ENCODE peak calls at places on chromosomes 13 and 19, in four cellular contexts. D, L, Q and E are unnamed samples.

GRCh38 chr13:94620286-94620896 is 18.7 kb downstream of the GPR180 start:
- DNase-seq in D (peak), L (peak), Q (no peak), E (no peak)

GRCh38 chr13:113770441-113770840 is 11.4 kb downstream of the TMEM255B start:
- DNase-seq in Q (no peak), D (no peak), L (no peak), E (no peak)

GRCh38 chr19:49441210-49441959 is at the start of gene SLC17A7:
- DNase-seq in D (no peak), L (peak), Q (no peak), E (peak)

GRCh38 chr13:73411067-73411809 is 352.4 kb downstream of the KLF5 start:
- DNase-seq in Q (no peak), D (peak), L (no peak), E (no peak)

GRCh38 chr19:58033741-58034475 is at the start of gene ZSCAN1:
- DNase-seq in D (peak), Q (peak), L (peak), E (peak)

GRCh38 chr13:94778986-94779385 is 66.6 kb upstream of the SOX21 start:
- DNase-seq in Q (no peak), D (no peak), L (no peak), E (no peak)

GRCh38 chr19:55149078-55150003 is at the start of gene TNNT1:
- DNase-seq in L (peak), Q (no peak), D (no peak), E (peak)

GRCh38 chr13:24271611-24272451 is 37.5 kb upstream of the C1QTNF9 start:
- DNase-seq in D (peak), L (no peak), Q (no peak), E (no peak)

GRCh38 chr19:18119243-18120105 is 21.9 kb downstream of the MAST3 start:
- DNase-seq in Q (no peak), L (no peak), D (no peak), E (no peak)

GRCh38 chr19:16260160-16260793 is 62.6 kb downstream of the AP1M1 start:
- DNase-seq in Q (no peak), D (no peak), L (no peak), E (no peak)

GRCh38 chr19:16327911-16328823 is 3.5 kb downstream of the KLF2 start:
- DNase-seq in L (no peak), D (peak), Q (no peak), E (no peak)

GRCh38 chr19:4567584-4568071 is 8.1 kb upstream of the SEMA6B start:
- DNase-seq in L (peak), Q (peak), D (peak), E (peak)

GRCh38 chr13:102724923-102725322 is 30.1 kb upstream of the METTL21C start:
- DNase-seq in D (peak), L (peak), Q (no peak), E (no peak)

GRCh38 chr13:101838305-101838835 is 385.9 kb downstream of the ITGBL1 start:
- DNase-seq in L (no peak), D (peak), Q (no peak), E (no peak)

GRCh38 chr13:44932171-44932849 is 57.0 kb downstream of the NUFIP1 start:
- DNase-seq in Q (no peak), D (peak), L (no peak), E (no peak)

GRCh38 chr19:29404951-29405727 is 120.7 kb upstream of the VSTM2B start:
- DNase-seq in Q (peak), L (peak), D (no peak), E (peak)

GRCh38 chr19:38452430-38453366 is 19.2 kb downstream of the RYR1 start:
- DNase-seq in Q (peak), D (no peak), L (peak), E (peak)

GRCh38 chr19:29191005-29191404 is 21.9 kb downstream of the UQCRFS1 start:
- DNase-seq in D (no peak), Q (no peak), L (no peak), E (no peak)

GRCh38 chr19:1169921-1170885 is 3.9 kb downstream of the SBNO2 start:
- DNase-seq in Q (no peak), L (no peak), D (peak), E (no peak)

GRCh38 chr13:109687559-109688448 is 98.6 kb downstream of the IRS2 start:
- DNase-seq in D (no peak), Q (no peak), L (no peak), E (no peak)

GRCh38 chr19:33705090-33705847 is 83.5 kb downstream of the CHST8 start:
- DNase-seq in D (no peak), L (peak), Q (no peak), E (no peak)

GRCh38 chr13:23289917-23290357 is 109.2 kb downstream of the SGCG start:
- DNase-seq in L (no peak), D (peak), Q (no peak), E (no peak)

GRCh38 chr13:99307648-99308339 is 595 bp upstream of the GPR183 start:
- DNase-seq in L (peak), D (peak), Q (no peak), E (no peak)

GRCh38 chr19:40685563-40685962 is 4.9 kb downstream of the NUMBL start:
- DNase-seq in D (no peak), Q (no peak), L (no peak), E (no peak)

GRCh38 chr19:16002380-16002779 is 53.6 kb downstream of the OR10H4 start:
- DNase-seq in L (no peak), Q (no peak), D (peak), E (no peak)

GRCh38 chr13:97417698-97418097 is 16.3 kb upstream of the RAP2A start:
- DNase-seq in L (no peak), Q (no peak), D (no peak), E (peak)

GRCh38 chr19:2617393-2618165 is 84.9 kb downstream of the GNG7 start:
- DNase-seq in Q (no peak), D (no peak), L (no peak), E (no peak)

GRCh38 chr13:113869263-113869662 is 5.4 kb upstream of the GAS6 start:
- DNase-seq in Q (no peak), D (no peak), L (no peak), E (no peak)

GRCh38 chr13:76210262-76210661 is 574.1 kb downstream of the LMO7 start:
- DNase-seq in D (no peak), Q (no peak), L (no peak), E (no peak)
- H4K5ac ChIP-seq in D (no peak), Q (no peak), L (no peak), E (no peak)

GRCh38 chr19:19750842-19751790 is 18.2 kb upstream of the ZNF14 start:
- DNase-seq in L (no peak), Q (no peak), D (no peak), E (peak)
- H3K9ac ChIP-seq in L (no peak), Q (no peak), D (no peak), E (no peak)

GRCh38 chr19:46412983-46413261 is 442 bp downstream of the CCDC8 start:
- DNase-seq in D (no peak), L (no peak), Q (no peak), E (no peak)
- H4K5ac ChIP-seq in D (peak), L (no peak), Q (peak), E (no peak)

DNA sequence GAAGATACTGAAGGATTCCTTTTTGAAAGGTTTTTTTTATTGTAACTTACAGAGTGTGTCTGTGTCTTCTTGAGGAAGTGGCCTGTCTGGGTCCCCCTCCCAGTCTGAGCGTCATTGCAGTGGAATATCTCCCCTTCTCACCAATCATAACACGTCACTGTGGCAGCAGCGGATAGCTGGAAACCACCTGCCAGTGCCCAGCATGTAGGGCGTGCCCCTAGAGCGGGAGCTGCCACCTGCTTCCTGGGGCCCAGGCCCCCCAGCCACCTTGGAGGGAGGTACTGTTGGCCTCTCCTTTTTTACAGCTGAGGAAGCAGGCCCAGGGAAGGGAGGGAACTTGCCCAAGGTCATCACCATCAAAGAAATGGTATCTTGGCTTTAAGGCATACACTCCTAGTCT is 4.6 kb upstream of the DNM2 start:
- DNase-seq in Q (no peak), L (no peak), D (no peak), E (no peak)
- H3K9ac ChIP-seq in Q (no peak), L (no peak), D (no peak), E (no peak)

DNA sequence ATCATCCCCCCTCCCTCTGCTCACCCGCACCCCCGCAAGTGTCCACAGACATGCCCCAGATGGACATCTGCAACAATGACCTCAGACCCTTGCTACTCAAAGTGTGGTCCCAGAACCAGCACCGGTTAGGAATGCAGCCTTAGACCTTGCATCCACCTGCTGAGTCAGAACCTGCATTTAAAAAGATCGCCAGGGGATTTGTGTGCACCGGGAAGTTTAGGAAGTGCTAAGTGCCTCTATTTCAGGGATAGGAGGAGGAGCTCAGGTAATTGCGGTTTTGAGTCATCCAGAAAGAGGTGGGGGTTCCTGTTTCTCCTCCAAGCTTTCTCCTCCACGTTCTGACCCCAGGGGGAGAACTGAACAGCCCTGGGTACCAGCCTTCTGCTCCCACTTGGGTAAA is 46.2 kb downstream of the CACNA1A start:
- DNase-seq in L (peak), D (no peak), Q (no peak), E (peak)
- H4K5ac ChIP-seq in L (no peak), D (no peak), Q (no peak), E (no peak)